ENCODE peak calls at places on chromosomes 3 and 15, in six cellular contexts. One of them, this sample, is unnamed.

GRCh38 chr15:25848325-25848724 is 14.8 kb downstream of the ATP10A start:
- DNase-seq in fibroblast of pulmonary artery: no peak
- DNase-seq in heart left ventricle: no peak
- DNase-seq in Peyer's patch: no peak
- DNase-seq in left lung: no peak
- DNase-seq in fibroblast of the aortic adventitia: no peak
- DNase-seq in this sample: no peak

GRCh38 chr3:113897373-113897777 is 50.4 kb upstream of the ZDHHC23 start:
- DNase-seq in fibroblast of pulmonary artery: no peak
- DNase-seq in heart left ventricle: no peak
- DNase-seq in Peyer's patch: no peak
- DNase-seq in left lung: no peak
- DNase-seq in fibroblast of the aortic adventitia: no peak
- DNase-seq in this sample: peak

GRCh38 chr3:188635258-188636038 is 481.5 kb downstream of the LPP start:
- DNase-seq in fibroblast of pulmonary artery: peak
- DNase-seq in heart left ventricle: no peak
- DNase-seq in Peyer's patch: no peak
- DNase-seq in left lung: no peak
- DNase-seq in fibroblast of the aortic adventitia: peak
- DNase-seq in this sample: peak

GRCh38 chr3:37198547-37198946 is 24.2 kb upstream of the LRRFIP2 start:
- DNase-seq in fibroblast of pulmonary artery: no peak
- DNase-seq in heart left ventricle: no peak
- DNase-seq in Peyer's patch: no peak
- DNase-seq in left lung: no peak
- DNase-seq in fibroblast of the aortic adventitia: no peak
- DNase-seq in this sample: no peak

GRCh38 chr15:90735929-90736328 is 18.8 kb downstream of the BLM start:
- DNase-seq in fibroblast of pulmonary artery: no peak
- DNase-seq in heart left ventricle: no peak
- DNase-seq in Peyer's patch: no peak
- DNase-seq in left lung: no peak
- DNase-seq in fibroblast of the aortic adventitia: no peak
- DNase-seq in this sample: no peak

GRCh38 chr15:67199881-67200763 is 54.3 kb downstream of the AAGAB start:
- DNase-seq in fibroblast of pulmonary artery: no peak
- DNase-seq in heart left ventricle: no peak
- DNase-seq in Peyer's patch: no peak
- DNase-seq in left lung: no peak
- DNase-seq in fibroblast of the aortic adventitia: peak
- DNase-seq in this sample: no peak

GRCh38 chr3:184380627-184381260 is 890 bp downstream of the CHRD start:
- DNase-seq in fibroblast of pulmonary artery: no peak
- DNase-seq in heart left ventricle: no peak
- DNase-seq in Peyer's patch: no peak
- DNase-seq in left lung: no peak
- DNase-seq in fibroblast of the aortic adventitia: no peak
- DNase-seq in this sample: no peak

GRCh38 chr3:66797916-66798560 is 200.1 kb upstream of the KBTBD8 start:
- DNase-seq in fibroblast of pulmonary artery: peak
- DNase-seq in heart left ventricle: peak
- DNase-seq in Peyer's patch: peak
- DNase-seq in left lung: no peak
- DNase-seq in fibroblast of the aortic adventitia: peak
- DNase-seq in this sample: no peak

GRCh38 chr15:45184562-45185041 is 3.2 kb downstream of the SHF start:
- DNase-seq in fibroblast of pulmonary artery: no peak
- DNase-seq in heart left ventricle: no peak
- DNase-seq in Peyer's patch: no peak
- DNase-seq in left lung: no peak
- DNase-seq in fibroblast of the aortic adventitia: no peak
- DNase-seq in this sample: no peak

GRCh38 chr3:10449436-10449835 is 56.0 kb downstream of the ATP2B2 start:
- DNase-seq in fibroblast of pulmonary artery: no peak
- DNase-seq in heart left ventricle: no peak
- DNase-seq in Peyer's patch: no peak
- DNase-seq in left lung: no peak
- DNase-seq in fibroblast of the aortic adventitia: no peak
- DNase-seq in this sample: no peak

GRCh38 chr15:78938608-78939488 is 6.0 kb downstream of the CTSH start:
- DNase-seq in fibroblast of pulmonary artery: no peak
- DNase-seq in heart left ventricle: no peak
- DNase-seq in Peyer's patch: peak
- DNase-seq in left lung: no peak
- DNase-seq in fibroblast of the aortic adventitia: peak
- DNase-seq in this sample: no peak
- H3K4me3 ChIP-seq in fibroblast of pulmonary artery: no peak
- H3K4me3 ChIP-seq in heart left ventricle: no peak
- H3K4me3 ChIP-seq in Peyer's patch: no peak
- H3K4me3 ChIP-seq in left lung: peak
- H3K4me3 ChIP-seq in fibroblast of the aortic adventitia: no peak
- H3K4me3 ChIP-seq in this sample: no peak

GRCh38 chr3:16178628-16178988 is 4.1 kb downstream of the GALNT15 start:
- DNase-seq in fibroblast of pulmonary artery: no peak
- DNase-seq in heart left ventricle: no peak
- DNase-seq in Peyer's patch: no peak
- DNase-seq in left lung: no peak
- DNase-seq in fibroblast of the aortic adventitia: no peak
- DNase-seq in this sample: no peak
- TF ChIP-seq CTCF in fibroblast of pulmonary artery: no peak
- TF ChIP-seq CTCF in heart left ventricle: peak
- TF ChIP-seq CTCF in Peyer's patch: no peak
- TF ChIP-seq CTCF in left lung: no peak
- TF ChIP-seq CTCF in fibroblast of the aortic adventitia: no peak
- TF ChIP-seq CTCF in this sample: no peak

DNA sequence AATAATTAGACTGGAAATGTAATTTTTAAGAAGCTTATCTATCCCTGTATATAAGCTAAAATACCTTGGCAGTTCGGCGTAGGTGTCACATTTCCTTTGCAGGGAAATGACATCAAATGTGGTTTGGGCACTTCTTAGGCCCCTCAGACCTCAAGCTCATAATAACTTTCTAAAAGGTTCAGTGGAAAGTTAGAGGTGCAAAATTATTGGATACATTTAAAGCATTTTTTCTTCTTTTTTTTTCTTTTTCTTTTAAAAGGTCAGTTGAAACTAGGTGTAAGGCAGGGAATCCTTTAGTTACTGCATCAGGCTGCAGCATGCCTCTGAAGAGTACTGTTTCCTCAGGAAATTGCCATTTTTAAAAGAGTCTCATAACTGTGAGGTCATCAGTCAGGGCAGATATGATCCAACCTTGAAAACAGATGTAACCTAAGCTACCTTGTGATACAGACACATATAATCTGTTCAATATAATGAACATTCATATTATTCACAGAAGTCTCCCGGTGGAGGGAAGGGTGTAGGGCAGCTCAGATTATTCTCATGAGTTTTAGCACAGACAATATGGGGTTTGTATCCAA is 4.8 kb downstream of the SACM1L start:
- DNase-seq in fibroblast of pulmonary artery: no peak
- DNase-seq in heart left ventricle: no peak
- DNase-seq in Peyer's patch: no peak
- DNase-seq in left lung: no peak
- DNase-seq in fibroblast of the aortic adventitia: no peak
- DNase-seq in this sample: no peak
- H3K4me3 ChIP-seq in fibroblast of pulmonary artery: no peak
- H3K4me3 ChIP-seq in heart left ventricle: no peak
- H3K4me3 ChIP-seq in Peyer's patch: no peak
- H3K4me3 ChIP-seq in left lung: no peak
- H3K4me3 ChIP-seq in fibroblast of the aortic adventitia: no peak
- H3K4me3 ChIP-seq in this sample: no peak

DNA sequence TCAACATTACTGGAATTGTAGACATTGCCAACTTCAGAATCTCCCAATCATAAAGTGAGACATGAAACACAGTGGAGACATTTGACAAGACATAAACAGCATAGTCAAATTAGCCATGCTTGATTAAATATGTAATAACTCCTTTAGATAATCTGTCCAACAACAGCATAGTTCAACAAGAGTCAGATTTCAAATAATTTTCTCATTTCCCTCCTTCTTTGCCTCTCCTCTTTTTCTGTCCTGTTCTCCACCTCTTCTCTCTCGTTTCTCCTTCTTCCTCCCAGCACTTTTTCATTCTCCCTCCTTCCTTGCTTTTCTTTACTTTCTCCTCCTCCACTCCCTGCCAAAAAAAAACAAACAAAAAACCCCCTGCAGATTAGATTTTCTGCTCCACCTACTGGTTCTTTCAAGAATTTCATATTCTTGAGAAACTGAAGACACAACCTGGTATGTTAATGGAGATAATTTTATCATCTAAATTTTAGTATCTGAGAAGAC is 20.1 kb downstream of the CPOX start:
- DNase-seq in fibroblast of pulmonary artery: peak
- DNase-seq in heart left ventricle: no peak
- DNase-seq in Peyer's patch: no peak
- DNase-seq in left lung: no peak
- DNase-seq in fibroblast of the aortic adventitia: peak
- DNase-seq in this sample: no peak
- TF ChIP-seq CTCF in fibroblast of pulmonary artery: peak
- TF ChIP-seq CTCF in heart left ventricle: no peak
- TF ChIP-seq CTCF in Peyer's patch: peak
- TF ChIP-seq CTCF in left lung: no peak
- TF ChIP-seq CTCF in fibroblast of the aortic adventitia: peak
- TF ChIP-seq CTCF in this sample: peak

GRCh38 chr3:50265988-50266387 is 3.0 kb upstream of the SEMA3B start:
- DNase-seq in fibroblast of pulmonary artery: no peak
- DNase-seq in heart left ventricle: no peak
- DNase-seq in Peyer's patch: no peak
- DNase-seq in left lung: no peak
- DNase-seq in fibroblast of the aortic adventitia: no peak
- DNase-seq in this sample: no peak

GRCh38 chr3:50266808-50267207 is 2.1 kb upstream of the SEMA3B start:
- DNase-seq in fibroblast of pulmonary artery: no peak
- DNase-seq in heart left ventricle: no peak
- DNase-seq in Peyer's patch: no peak
- DNase-seq in left lung: no peak
- DNase-seq in fibroblast of the aortic adventitia: no peak
- DNase-seq in this sample: no peak

GRCh38 chr3:50268703-50269451 is at the start of gene SEMA3B:
- DNase-seq in fibroblast of pulmonary artery: no peak
- DNase-seq in heart left ventricle: peak
- DNase-seq in Peyer's patch: peak
- DNase-seq in left lung: peak
- DNase-seq in fibroblast of the aortic adventitia: peak
- DNase-seq in this sample: no peak

GRCh38 chr3:50268276-50268675 is 671 bp upstream of the SEMA3B start:
- DNase-seq in fibroblast of pulmonary artery: no peak
- DNase-seq in heart left ventricle: no peak
- DNase-seq in Peyer's patch: no peak
- DNase-seq in left lung: no peak
- DNase-seq in fibroblast of the aortic adventitia: no peak
- DNase-seq in this sample: no peak

DNA sequence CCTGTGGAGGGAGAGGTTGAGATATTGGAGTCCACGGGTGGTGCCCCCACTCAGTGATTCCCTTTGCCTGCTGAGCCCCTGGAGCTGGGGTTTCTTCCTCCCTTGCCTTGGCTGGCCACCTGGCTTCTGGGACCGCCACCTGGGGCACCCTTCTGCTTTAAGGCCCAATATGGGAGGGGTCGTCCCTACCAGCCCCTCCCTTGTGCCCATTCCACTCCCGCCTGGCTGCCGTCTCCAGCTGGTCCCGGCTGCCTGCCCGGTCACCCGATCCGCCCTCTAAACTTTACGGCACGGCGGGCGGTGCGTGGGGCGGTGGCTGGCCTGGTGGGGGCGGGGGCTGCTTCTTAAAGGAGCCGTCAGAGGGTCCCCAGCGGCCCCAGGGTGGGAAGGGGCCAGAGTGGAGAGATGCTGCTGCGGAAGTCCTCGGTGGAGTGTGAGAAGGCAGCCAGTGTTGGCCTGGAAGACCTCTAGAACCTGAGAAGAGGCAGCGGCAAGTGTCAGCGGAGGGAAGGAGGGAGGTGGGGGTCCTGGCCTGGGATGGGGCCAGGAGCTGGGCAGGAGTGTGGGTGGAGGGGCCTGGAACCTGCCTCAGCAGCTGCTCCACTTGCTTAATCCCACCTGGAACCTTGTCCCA is 1.6 kb upstream of the SEMA3B start:
- DNase-seq in fibroblast of pulmonary artery: peak
- DNase-seq in heart left ventricle: peak
- DNase-seq in Peyer's patch: peak
- DNase-seq in left lung: peak
- DNase-seq in fibroblast of the aortic adventitia: no peak
- DNase-seq in this sample: no peak
- H3K4me3 ChIP-seq in fibroblast of pulmonary artery: peak
- H3K4me3 ChIP-seq in heart left ventricle: peak
- H3K4me3 ChIP-seq in Peyer's patch: peak
- H3K4me3 ChIP-seq in left lung: peak
- H3K4me3 ChIP-seq in fibroblast of the aortic adventitia: peak
- H3K4me3 ChIP-seq in this sample: peak

DNA sequence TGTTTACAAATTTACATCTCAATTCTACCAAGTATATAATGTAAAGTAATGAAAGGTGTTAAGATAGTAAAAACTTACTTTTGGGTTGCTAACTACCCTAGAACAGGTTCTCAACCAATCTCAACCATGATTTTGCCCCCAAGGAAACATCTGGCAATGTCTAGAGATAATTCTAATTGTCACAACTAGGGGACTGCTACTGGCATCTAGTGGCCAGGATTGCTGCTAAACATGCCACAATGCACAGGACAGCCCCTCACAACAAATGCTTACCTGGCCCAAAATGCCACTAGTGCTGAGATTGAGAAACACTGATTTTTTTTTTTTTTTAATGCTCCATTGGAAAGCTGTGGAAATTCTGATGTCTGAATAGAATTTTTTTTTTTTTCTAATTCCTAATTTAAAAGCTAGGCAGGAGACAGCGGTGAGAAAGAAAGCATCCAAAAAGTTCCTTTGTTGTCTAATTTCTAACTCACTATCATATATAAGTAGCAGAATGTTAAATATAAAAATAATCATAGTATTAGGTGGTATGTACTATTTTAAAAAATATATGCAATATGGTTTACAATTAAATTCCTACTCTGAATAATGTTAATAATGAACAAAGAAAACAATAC is 81.5 kb downstream of the TJP1 start:
- DNase-seq in fibroblast of pulmonary artery: no peak
- DNase-seq in heart left ventricle: no peak
- DNase-seq in Peyer's patch: no peak
- DNase-seq in left lung: no peak
- DNase-seq in fibroblast of the aortic adventitia: no peak
- DNase-seq in this sample: no peak
- TF ChIP-seq CTCF in fibroblast of pulmonary artery: peak
- TF ChIP-seq CTCF in heart left ventricle: no peak
- TF ChIP-seq CTCF in Peyer's patch: no peak
- TF ChIP-seq CTCF in left lung: no peak
- TF ChIP-seq CTCF in fibroblast of the aortic adventitia: no peak
- TF ChIP-seq CTCF in this sample: peak

This sample was measured in LNCaP clone FGC.